ENCODE peak calls at places on chromosomes 3 and 15, in eight cellular contexts. R is endothelial cell, H is fibroblast of lung, I is sigmoid colon, X is HFFc6, Z is upper lobe of right lung, N is adrenal gland, F is GM12865. Q is an unnamed sample.

GRCh38 chr3:134468519-134468918 is 17.3 kb downstream of the ANAPC13 start:
- DNase-seq in R (no peak), H (no peak), I (no peak), X (no peak), Z (no peak), N (no peak), F (no peak), Q (no peak)

GRCh38 chr3:140753865-140754754 is 76.2 kb downstream of the TRIM42 start:
- DNase-seq in R (no peak), H (peak; percentile 16), I (no peak), X (no peak), Z (no peak), N (no peak), F (peak; percentile 84), Q (no peak)

GRCh38 chr15:60575995-60576394 is 97.1 kb upstream of the ICE2 start:
- DNase-seq in R (no peak), H (no peak), I (no peak), X (peak; percentile 47), Z (no peak), N (no peak), F (peak; percentile 21), Q (no peak)

GRCh38 chr15:63915888-63916731 is 82.4 kb upstream of the HERC1 start:
- DNase-seq in R (peak; percentile 45), H (peak; percentile 54), I (no peak), X (peak; percentile 18), Z (no peak), N (no peak), F (no peak), Q (no peak)

GRCh38 chr15:74823324-74823723 is 3.1 kb upstream of the CPLX3 start:
- DNase-seq in R (no peak), H (no peak), I (no peak), X (no peak), Z (no peak), N (no peak), F (no peak), Q (no peak)

GRCh38 chr15:84880007-84880406 is 4.5 kb upstream of the SLC28A1 start:
- DNase-seq in R (no peak), H (no peak), I (peak; percentile 4), X (no peak), Z (no peak), N (no peak), F (no peak), Q (no peak)

GRCh38 chr3:188047536-188047935 is 106.4 kb upstream of the LPP start:
- DNase-seq in R (no peak), H (no peak), I (no peak), X (no peak), Z (no peak), N (no peak), F (no peak), Q (no peak)

GRCh38 chr3:146803746-146804145 is 198.6 kb upstream of the PLSCR5 start:
- DNase-seq in R (no peak), H (peak; percentile 89), I (no peak), X (peak; percentile 90), Z (no peak), N (no peak), F (no peak), Q (peak; percentile 29)

GRCh38 chr3:48088056-48088748 is 72.0 kb upstream of the MAP4 start:
- DNase-seq in R (no peak), H (peak; percentile 40), I (peak; percentile 75), X (no peak), Z (no peak), N (no peak), F (peak; percentile 32), Q (no peak)

GRCh38 chr3:153614563-153614962 is 452.5 kb downstream of the RAP2B start:
- DNase-seq in R (no peak), H (peak; percentile 75), I (no peak), X (peak; percentile 78), Z (no peak), N (no peak), F (no peak), Q (no peak)

GRCh38 chr3:52055537-52056351 is 627 bp downstream of the DUSP7 start:
- DNase-seq in R (peak; percentile 64), H (peak; percentile 57), I (peak; percentile 75), X (no peak), Z (peak; percentile 82), N (peak; percentile 54), F (peak; percentile 85), Q (no peak)

GRCh38 chr15:68113751-68114150 is 59.6 kb downstream of the PIAS1 start:
- DNase-seq in R (no peak), H (no peak), I (no peak), X (no peak), Z (no peak), N (no peak), F (no peak), Q (no peak)

GRCh38 chr3:122991236-122991985 is 36.2 kb downstream of the SEMA5B start:
- DNase-seq in R (no peak), H (no peak), I (no peak), X (no peak), Z (no peak), N (no peak), F (no peak), Q (no peak)

GRCh38 chr3:172096881-172097420 is 57.6 kb downstream of the FNDC3B start:
- DNase-seq in R (no peak), H (peak; percentile 89), I (no peak), X (peak; percentile 64), Z (no peak), N (no peak), F (no peak), Q (no peak)

GRCh38 chr3:84109911-84110310 is 848.9 kb upstream of the CADM2 start:
- DNase-seq in R (no peak), H (peak; percentile 32), I (no peak), X (no peak), Z (no peak), N (no peak), F (no peak), Q (no peak)

GRCh38 chr3:5554245-5554747 is 366.8 kb downstream of the EDEM1 start:
- DNase-seq in R (no peak), H (no peak), I (no peak), X (no peak), Z (no peak), N (no peak), F (no peak), Q (no peak)

GRCh38 chr15:65286069-65286703 is 497 bp downstream of the PARP16 start:
- DNase-seq in R (peak; percentile 43), H (peak; percentile 38), I (no peak), X (no peak), Z (no peak), N (no peak), F (peak; percentile 58), Q (no peak)

GRCh38 chr3:188817103-188817919 is 354.5 kb upstream of the TPRG1 start:
- DNase-seq in R (no peak), H (no peak), I (no peak), X (no peak), Z (no peak), N (no peak), F (no peak), Q (no peak)

GRCh38 chr15:57032338-57032737 is 113.9 kb downstream of the TCF12 start:
- DNase-seq in R (no peak), H (no peak), I (no peak), X (no peak), Z (no peak), N (no peak), F (no peak), Q (no peak)

GRCh38 chr3:11199902-11200678 is 45.8 kb downstream of the HRH1 start:
- DNase-seq in R (no peak), H (peak; percentile 48), I (no peak), X (no peak), Z (no peak), N (no peak), F (no peak), Q (no peak)

GRCh38 chr15:95018888-95019545 is 787.7 kb downstream of the MCTP2 start:
- DNase-seq in R (no peak), H (peak; percentile 92), I (no peak), X (peak; percentile 78), Z (no peak), N (no peak), F (peak; percentile 10), Q (no peak)

DNA sequence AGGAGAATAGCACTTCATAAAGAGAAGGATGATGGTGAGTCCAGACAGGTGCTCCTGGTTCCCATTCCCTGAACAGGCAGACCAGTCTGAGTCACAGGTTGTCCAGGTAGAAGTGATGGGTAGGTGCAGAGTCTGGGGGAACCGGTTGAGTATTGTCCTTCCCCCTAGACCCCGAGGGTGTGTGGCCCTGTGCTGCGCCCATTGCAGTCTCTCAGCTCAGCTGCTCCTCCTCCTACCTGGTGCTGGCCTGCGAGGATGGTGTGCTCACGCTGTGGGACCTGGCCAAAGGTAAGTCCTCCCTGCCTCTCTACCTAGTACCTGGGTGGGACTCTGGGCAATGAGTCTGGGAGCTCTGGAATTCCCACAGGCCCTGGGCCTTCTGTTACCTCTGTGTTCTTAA is 19.8 kb downstream of the MESP1 start:
- DNase-seq in R (no peak), H (no peak), I (no peak), X (no peak), Z (no peak), N (no peak), F (no peak), Q (no peak)
- TF ChIP-seq CTCF in R (no peak), H (no peak), I (no peak), X (no peak), Z (no peak), N (no peak), F (no peak), Q (no peak)

DNA sequence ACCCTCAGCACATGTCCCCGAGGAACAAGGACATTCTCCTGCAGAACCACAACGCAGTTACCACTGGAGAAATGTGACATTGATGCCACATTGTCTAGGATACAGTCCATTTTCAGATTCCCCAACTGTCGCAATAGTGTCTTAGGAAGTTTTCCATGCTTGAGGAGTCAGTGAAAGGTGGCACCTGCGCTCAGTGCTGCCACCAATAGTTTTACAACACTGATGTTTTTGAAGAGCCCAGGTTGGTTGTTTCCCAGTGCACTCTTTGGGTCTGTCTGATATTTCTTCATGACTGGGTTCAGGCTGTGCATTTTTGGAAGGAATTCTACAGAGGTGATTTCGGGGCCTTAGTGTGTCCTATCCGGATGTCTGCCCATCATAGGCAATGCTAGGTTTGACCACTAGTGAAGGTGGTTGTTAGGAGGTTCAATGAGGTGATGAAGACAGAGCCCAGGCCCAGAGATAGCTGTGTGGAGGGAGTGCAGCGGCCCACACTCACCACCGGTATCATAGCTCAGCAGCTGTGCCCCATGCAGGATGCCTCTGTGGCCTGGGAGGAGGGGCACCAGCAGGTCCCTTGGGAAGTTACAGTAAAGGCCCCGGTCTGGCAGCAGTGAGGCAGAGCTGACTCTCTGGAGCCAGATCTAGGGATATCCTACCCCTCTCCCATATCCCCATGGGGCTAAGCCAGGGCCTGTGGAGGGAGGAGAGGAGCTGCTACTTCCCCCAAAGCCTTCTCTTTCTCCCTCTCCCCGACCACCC is 96.6 kb downstream of the DNAJB8 start:
- DNase-seq in R (no peak), H (no peak), I (no peak), X (no peak), Z (no peak), N (no peak), F (peak; percentile 49), Q (peak; percentile 65)
- TF ChIP-seq CTCF in R (no peak), H (no peak), I (no peak), X (peak; percentile 20), Z (no peak), N (no peak), F (no peak), Q (peak; percentile 20)

GRCh38 chr3:193688845-193689714 is 96.1 kb downstream of the OPA1 start:
- DNase-seq in R (no peak), H (no peak), I (no peak), X (no peak), Z (no peak), N (no peak), F (no peak), Q (no peak)
- TF ChIP-seq CTCF in R (no peak), H (no peak), I (no peak), X (no peak), Z (no peak), N (no peak), F (no peak), Q (no peak)

GRCh38 chr15:41465822-41466421 is 27.8 kb upstream of the ITPKA start:
- DNase-seq in R (peak; percentile 42), H (peak; percentile 45), I (no peak), X (peak; percentile 19), Z (no peak), N (no peak), F (peak; percentile 72), Q (no peak)
- TF ChIP-seq CTCF in R (peak; percentile 72), H (peak; percentile 100), I (peak; percentile 39), X (peak; percentile 92), Z (peak; percentile 76), N (peak; percentile 87), F (peak; percentile 98), Q (peak; percentile 86)

Q was measured in chondrocyte.